ENCODE peak calls at places on chromosomes 11 and 22, in four cellular contexts. P is HCT116, W is A549, I is Peyer's patch. X is an unnamed sample.

GRCh38 chr11:126434950-126435335 is 79.5 kb downstream of the ST3GAL4 start:
- DNase-seq in I (no peak), W (no peak), P (no peak), X (no peak)

GRCh38 chr11:126404367-126404766 is 48.9 kb downstream of the ST3GAL4 start:
- DNase-seq in P (no peak), W (no peak), I (no peak), X (no peak)

GRCh38 chr11:72239849-72240460 is 4.0 kb downstream of the PHOX2A start:
- DNase-seq in I (peak; percentile 81), P (no peak), W (no peak), X (no peak)

GRCh38 chr11:128519353-128519752 is 68.0 kb downstream of the ETS1 start:
- DNase-seq in P (no peak), I (no peak), W (no peak), X (no peak)

GRCh38 chr11:11397043-11397415 is 44.0 kb upstream of the CSNK2A3 start:
- DNase-seq in P (no peak), I (no peak), W (no peak), X (no peak)

GRCh38 chr11:19499999-19500398 is 212.6 kb upstream of the NAV2 start:
- DNase-seq in P (no peak), W (no peak), I (no peak), X (no peak)

GRCh38 chr11:61955416-61956135 is 5.4 kb downstream of the BEST1 start:
- DNase-seq in I (no peak), W (no peak), P (no peak), X (no peak)

GRCh38 chr11:75474240-75474639 is 41.2 kb upstream of the KLHL35 start:
- DNase-seq in P (no peak), W (no peak), I (peak; percentile 15), X (no peak)

GRCh38 chr11:106403751-106404150 is 326.3 kb downstream of the AASDHPPT start:
- DNase-seq in I (no peak), P (no peak), W (no peak), X (no peak)

GRCh38 chr11:6610591-6610990 is 1.4 kb downstream of the TAF10 start:
- DNase-seq in I (no peak), P (no peak), W (no peak), X (no peak)

GRCh38 chr11:62146476-62147200 is 22.8 kb downstream of the INCENP start:
- DNase-seq in P (no peak), I (no peak), W (no peak), X (no peak)

GRCh38 chr11:26976389-26976788 is 17.5 kb upstream of the FIBIN start:
- DNase-seq in W (no peak), I (no peak), P (no peak), X (no peak)

GRCh38 chr22:22714600-22715361 is 70.4 kb downstream of the GGTLC2 start:
- DNase-seq in W (no peak), I (no peak), P (no peak), X (no peak)

GRCh38 chr22:31474743-31475142 is 14.9 kb downstream of the EIF4ENIF1 start:
- DNase-seq in I (no peak), P (no peak), W (no peak), X (no peak)

GRCh38 chr11:100929377-100929776 is 200.2 kb downstream of the PGR start:
- DNase-seq in I (no peak), W (no peak), P (no peak), X (no peak)

GRCh38 chr22:21041937-21042336 is 3.8 kb upstream of the LRRC74B start:
- DNase-seq in I (no peak), P (no peak), W (no peak), X (no peak)

GRCh38 chr11:72570893-72571741 is 103.1 kb downstream of the PDE2A start:
- DNase-seq in I (no peak), P (no peak), W (no peak), X (no peak)

GRCh38 chr11:16191852-16192240 is 164.5 kb downstream of the SOX6 start:
- DNase-seq in I (no peak), W (no peak), P (no peak), X (no peak)

GRCh38 chr22:30261134-30261533 is 5.5 kb downstream of the OSM start:
- DNase-seq in P (no peak), W (no peak), I (no peak), X (no peak)

GRCh38 chr11:61347916-61348461 is 13.7 kb downstream of the CYB561A3 start:
- DNase-seq in I (no peak), P (no peak), W (no peak), X (no peak)

GRCh38 chr11:75465701-75466531 is 32.9 kb upstream of the KLHL35 start:
- DNase-seq in I (no peak), P (no peak), W (no peak), X (no peak)

GRCh38 chr11:124886978-124887666 is 10.5 kb downstream of the ROBO4 start:
- DNase-seq in W (no peak), P (no peak), I (no peak), X (no peak)

GRCh38 chr22:49444781-49445180 is 382.9 kb downstream of the BRD1 start:
- DNase-seq in W (no peak), P (no peak), I (no peak), X (no peak)

GRCh38 chr11:117816151-117816741 is 8.3 kb downstream of the FXYD2 start:
- DNase-seq in I (no peak), P (no peak), W (no peak), X (no peak)

GRCh38 chr11:112852141-112852853 is 108.9 kb upstream of the NCAM1 start:
- DNase-seq in P (no peak), I (no peak), W (no peak), X (no peak)

GRCh38 chr11:69652999-69653398 is 12.0 kb downstream of the CCND1 start:
- DNase-seq in P (no peak), W (no peak), I (peak; percentile 27), X (no peak)

GRCh38 chr11:69655479-69656394 is 14.8 kb downstream of the CCND1 start:
- DNase-seq in W (no peak), I (no peak), P (no peak), X (no peak)

GRCh38 chr11:69654001-69654659 is 13.2 kb downstream of the CCND1 start:
- DNase-seq in P (no peak), I (peak; percentile 35), W (peak; percentile 27), X (no peak)

GRCh38 chr11:69653406-69653960 is 12.5 kb downstream of the CCND1 start:
- DNase-seq in I (peak; percentile 12), W (no peak), P (no peak), X (no peak)

DNA sequence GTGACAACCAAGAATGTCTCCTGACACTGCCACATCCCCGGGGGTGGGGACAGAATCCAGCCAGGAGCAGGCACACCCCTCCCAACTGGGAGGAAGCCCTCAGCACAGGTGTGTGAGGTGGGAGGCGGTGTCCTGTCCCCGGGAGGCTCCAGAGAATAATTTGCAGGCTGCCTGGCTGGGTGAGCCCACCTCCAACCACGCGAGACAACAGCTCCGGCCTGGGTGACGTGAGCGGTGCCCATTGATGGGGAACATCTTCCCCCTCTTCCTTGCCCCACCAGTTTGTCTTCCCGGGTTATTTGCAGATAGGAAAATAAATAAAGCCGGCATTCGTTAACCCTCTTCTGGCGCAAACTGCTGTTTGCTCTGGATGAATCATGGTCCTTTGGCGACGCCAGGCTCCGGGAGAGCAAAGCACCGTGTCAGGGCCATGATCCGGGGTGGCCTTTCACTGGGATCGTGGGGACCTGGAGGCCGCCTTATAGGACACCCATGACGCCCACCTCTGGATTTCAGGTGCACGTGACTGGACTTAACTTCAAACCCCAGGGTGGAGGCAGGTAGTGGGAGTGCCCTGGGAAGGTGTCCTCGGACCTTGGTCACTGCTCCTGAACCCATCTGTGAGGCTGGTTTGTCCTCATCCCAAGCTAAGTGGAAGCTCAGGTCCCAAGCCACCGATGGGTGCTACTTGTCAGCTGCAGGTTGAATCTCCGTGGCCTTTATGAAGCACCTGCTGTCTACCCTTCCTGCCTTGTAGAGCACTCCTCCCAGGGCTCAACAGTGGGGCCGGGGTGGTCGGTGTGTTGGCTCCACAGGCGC is 13.9 kb downstream of the CCND1 start:
- DNase-seq in P (no peak), W (peak; percentile 88), I (peak; percentile 54), X (no peak)
- TF ChIP-seq POLR2A in P (no peak), W (no peak), I (no peak), X (no peak)

GRCh38 chr22:44354288-44354687 is 41.5 kb upstream of the SHISAL1 start:
- DNase-seq in P (no peak), W (no peak), I (peak; percentile 23), X (no peak)

GRCh38 chr22:44351037-44351436 is 38.3 kb upstream of the SHISAL1 start:
- DNase-seq in W (no peak), I (no peak), P (no peak), X (no peak)

GRCh38 chr22:44353063-44353440 is 40.3 kb upstream of the SHISAL1 start:
- DNase-seq in W (no peak), P (no peak), I (no peak), X (no peak)

GRCh38 chr22:44352378-44353062 is 39.8 kb upstream of the SHISAL1 start:
- DNase-seq in W (no peak), P (no peak), I (no peak), X (no peak)

DNA sequence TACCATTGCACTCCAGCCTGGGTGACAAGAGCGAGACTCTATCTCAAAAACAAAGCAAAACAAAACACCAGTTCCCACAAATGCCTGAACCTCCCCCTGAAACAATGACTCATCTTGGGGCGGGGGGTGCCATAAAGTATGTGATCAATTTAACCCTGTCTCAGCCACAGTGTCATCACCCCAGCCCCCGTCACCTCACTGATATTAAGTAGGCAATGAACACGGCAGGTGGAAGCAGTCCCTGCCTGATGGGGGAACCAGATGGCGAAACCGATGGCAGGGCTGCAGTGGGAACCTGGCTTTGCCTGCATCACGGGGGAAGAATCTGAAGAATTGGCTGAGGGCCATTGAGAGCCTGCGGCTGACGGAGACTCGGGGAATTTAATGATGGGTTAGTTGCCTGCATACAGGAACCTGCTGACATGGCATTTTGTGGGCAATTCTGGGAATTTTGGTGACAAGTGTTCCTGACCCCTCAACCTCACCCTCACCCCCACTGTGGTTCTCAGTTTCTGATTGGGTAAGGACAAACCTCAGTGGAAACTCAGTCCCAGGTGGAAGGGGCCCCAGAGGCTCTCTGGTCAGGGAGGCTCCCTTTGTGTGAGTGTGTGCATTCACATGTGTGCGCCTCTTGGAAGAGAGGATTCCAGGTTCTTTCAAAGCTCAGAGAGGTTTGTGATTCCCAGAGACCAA is 39.1 kb upstream of the SHISAL1 start:
- DNase-seq in P (no peak), I (no peak), W (peak; percentile 38), X (no peak)
- H3K4me3 ChIP-seq in P (no peak overlapping the region), I (no peak overlapping the region), W (no peak overlapping the region), X (no peak overlapping the region)

DNA sequence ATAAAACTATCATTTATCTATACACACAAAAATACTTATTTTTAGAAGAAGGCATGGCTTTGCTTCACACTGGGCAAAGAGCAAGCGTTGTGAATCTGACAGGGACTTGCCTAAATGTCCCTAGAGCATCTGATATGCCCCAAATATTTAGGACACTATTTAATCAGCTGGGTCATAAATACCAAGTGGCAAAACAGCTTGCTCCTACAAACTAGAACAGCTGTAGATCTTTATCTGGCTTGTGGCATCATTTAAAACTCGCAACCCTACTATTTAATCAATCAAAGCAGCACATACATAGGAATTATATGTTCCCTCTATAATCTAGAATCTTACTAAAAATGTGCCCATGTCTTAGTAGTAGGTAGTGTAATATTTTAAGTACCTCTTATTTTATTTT is 999.5 kb downstream of the JRKL start:
- DNase-seq in I (no peak), P (no peak), W (no peak), X (no peak)
- TF ChIP-seq CTCF in I (no peak), P (no peak), W (no peak), X (no peak)

GRCh38 chr11:36105743-36106581 is 162.1 kb downstream of the LDLRAD3 start:
- DNase-seq in P (no peak), I (no peak), W (no peak), X (no peak)

GRCh38 chr11:36104660-36104992 is 160.8 kb downstream of the LDLRAD3 start:
- DNase-seq in W (no peak), P (no peak), I (no peak), X (no peak)

GRCh38 chr11:36102868-36103267 is 159.0 kb downstream of the LDLRAD3 start:
- DNase-seq in W (no peak), I (no peak), P (no peak), X (no peak)

GRCh38 chr11:36101466-36101865 is 157.6 kb downstream of the LDLRAD3 start:
- DNase-seq in I (no peak), P (no peak), W (no peak), X (no peak)

GRCh38 chr11:36103933-36104530 is 160.2 kb downstream of the LDLRAD3 start:
- DNase-seq in P (no peak), W (no peak), I (no peak), X (no peak)
- TF ChIP-seq POLR2A in P (no peak), W (no peak), I (no peak), X (no peak)